ENCODE peak calls at places on chromosomes 1 and 21, in nine cellular contexts. P, D, L, H, F, V, N, B and K are unnamed samples. For H3K27me3, the result is how much of the 10 kb centered on the place peaks cover.

GRCh38 chr21:34933609-34934345 is 115.3 kb downstream of the RUNX1 start:
- DNase-seq in V (no peak), P (no peak), D (no peak), N (no peak), H (no peak), F (no peak), B (no peak), L (no peak), K (no peak)

GRCh38 chr1:13749543-13750307 is 49.7 kb downstream of the PRDM2 start:
- DNase-seq in P (peak), V (no peak), H (peak), D (peak), L (peak), N (peak), F (peak), B (peak), K (no peak)

GRCh38 chr1:151510020-151510405 is 1.2 kb upstream of the CGN start:
- DNase-seq in B (no peak), H (no peak), V (no peak), N (no peak), F (no peak), D (peak), L (no peak), P (no peak), K (no peak)

GRCh38 chr1:50735443-50735842 is 224.6 kb downstream of the FAF1 start:
- DNase-seq in L (no peak), N (peak), B (no peak), V (no peak), H (no peak), P (no peak), F (no peak), D (no peak), K (no peak)

GRCh38 chr1:246608616-246609376 is 42.5 kb downstream of the CNST start:
- DNase-seq in F (no peak), B (peak), H (no peak), P (peak), V (peak), N (peak), L (peak), D (peak), K (no peak)

GRCh38 chr1:119737040-119737682 is 25.4 kb downstream of the PHGDH start:
- DNase-seq in N (no peak), L (peak), F (no peak), P (peak), V (no peak), D (no peak), H (no peak), B (no peak), K (no peak)

GRCh38 chr1:209172286-209172685 is 411.2 kb upstream of the CAMK1G start:
- DNase-seq in D (no peak), L (no peak), V (no peak), H (no peak), F (no peak), P (no peak), B (no peak), N (no peak), K (no peak)

GRCh38 chr21:38830667-38831525 is 25.2 kb downstream of the ETS2 start:
- DNase-seq in H (no peak), V (no peak), P (no peak), D (no peak), B (no peak), L (no peak), F (no peak), N (no peak), K (no peak)

GRCh38 chr1:108107658-108108057 is 92.5 kb downstream of the SLC25A24 start:
- DNase-seq in N (peak), V (no peak), H (no peak), L (no peak), P (no peak), B (no peak), F (no peak), D (no peak), K (no peak)

GRCh38 chr1:70171512-70171911 is 33.9 kb downstream of the LRRC40 start:
- DNase-seq in V (no peak), H (no peak), B (no peak), L (no peak), P (no peak), D (no peak), F (no peak), N (no peak), K (no peak)

GRCh38 chr1:246448373-246448772 is 58.7 kb downstream of the SMYD3 start:
- DNase-seq in B (no peak), L (no peak), D (no peak), P (no peak), V (no peak), F (no peak), H (no peak), N (no peak), K (no peak)

GRCh38 chr1:21232044-21232443 is 55.3 kb upstream of the EIF4G3 start:
- DNase-seq in V (peak), D (no peak), L (peak), B (peak), F (no peak), H (peak), N (peak), P (peak), K (no peak)

GRCh38 chr1:65209005-65209885 is 61.2 kb downstream of the AK4 start:
- DNase-seq in P (no peak), V (peak), D (no peak), F (no peak), L (no peak), N (peak), B (peak), H (no peak), K (no peak)

GRCh38 chr1:111978695-111979094 is 10.8 kb downstream of the KCND3 start:
- DNase-seq in V (no peak), B (no peak), F (no peak), N (no peak), D (no peak), H (no peak), P (no peak), L (no peak), K (no peak)

GRCh38 chr1:226677121-226678020 is 61.7 kb downstream of the ITPKB start:
- DNase-seq in F (peak), N (peak), P (peak), B (peak), H (peak), D (peak), L (peak), V (no peak), K (no peak)

GRCh38 chr1:208007319-208007937 is 96.5 kb upstream of the CD34 start:
- DNase-seq in D (no peak), P (no peak), H (no peak), L (no peak), N (no peak), F (no peak), V (no peak), B (no peak), K (no peak)

GRCh38 chr1:15413563-15414449 is 4.1 kb downstream of the EFHD2 start:
- DNase-seq in N (no peak), V (no peak), L (no peak), P (no peak), D (no peak), H (no peak), F (no peak), B (no peak), K (no peak)

GRCh38 chr1:7121622-7121988 is 336.4 kb downstream of the CAMTA1 start:
- DNase-seq in D (peak), H (no peak), B (no peak), F (no peak), V (no peak), N (no peak), L (peak), P (peak), K (no peak)

GRCh38 chr1:223010552-223011229 is 132.4 kb downstream of the TLR5 start:
- DNase-seq in L (no peak), B (no peak), H (no peak), D (no peak), P (no peak), V (no peak), F (no peak), N (peak), K (no peak)

GRCh38 chr1:169119405-169119804 is 12.9 kb downstream of the ATP1B1 start:
- DNase-seq in N (peak), D (no peak), B (no peak), H (no peak), V (no peak), P (no peak), F (no peak), L (no peak), K (no peak)

GRCh38 chr1:202149566-202149965 is 5.0 kb upstream of the ARL8A start:
- DNase-seq in V (no peak), N (peak), L (no peak), P (no peak), D (no peak), F (no peak), B (no peak), H (no peak), K (no peak)

GRCh38 chr21:21019681-21020080 is 21.5 kb downstream of the NCAM2 start:
- DNase-seq in V (no peak), N (peak), B (no peak), H (no peak), F (no peak), L (no peak), P (no peak), D (no peak), K (no peak)

GRCh38 chr1:24379733-24380315 is 33.8 kb downstream of the STPG1 start:
- DNase-seq in P (no peak), N (peak), V (no peak), H (no peak), B (no peak), F (peak), D (no peak), L (no peak), K (peak)

GRCh38 chr1:78649628-78650027 is at the start of gene IFI44:
- DNase-seq in N (peak), P (peak), H (peak), V (no peak), D (peak), L (peak), F (no peak), B (peak), K (no peak)

GRCh38 chr1:110215621-110216020 is 5.5 kb downstream of the KCNC4 start:
- DNase-seq in L (no peak), V (no peak), D (no peak), H (no peak), B (no peak), P (no peak), N (no peak), F (no peak), K (no peak)

GRCh38 chr1:224067621-224068457 is 46.1 kb upstream of the FBXO28 start:
- DNase-seq in V (no peak), D (no peak), N (peak), F (no peak), P (no peak), L (no peak), H (no peak), B (no peak), K (no peak)

GRCh38 chr1:116189481-116189880 is 78.3 kb downstream of the MAB21L3 start:
- DNase-seq in N (no peak), H (no peak), V (no peak), P (no peak), D (no peak), L (no peak), B (no peak), F (no peak), K (no peak)

GRCh38 chr1:206135248-206135647 is 18.1 kb upstream of the AVPR1B start:
- DNase-seq in H (no peak), P (no peak), L (no peak), B (no peak), D (no peak), V (no peak), N (no peak), F (no peak), K (no peak)

GRCh38 chr1:88560614-88561013 is 123.5 kb upstream of the PKN2 start:
- DNase-seq in P (no peak), L (no peak), D (no peak), F (no peak), V (no peak), H (no peak), B (no peak), N (no peak), K (no peak)

GRCh38 chr1:199129247-199129646 is 490.4 kb downstream of the PTPRC start:
- DNase-seq in V (no peak), L (no peak), H (no peak), N (peak), P (no peak), B (no peak), F (no peak), D (no peak), K (no peak)

GRCh38 chr1:151166506-151166956 is 587 bp downstream of the SCNM1 start:
- DNase-seq in L (no peak), H (no peak), B (no peak), N (peak), D (peak), V (no peak), F (no peak), P (no peak), K (no peak)

GRCh38 chr1:36656271-36656670 is 173.6 kb upstream of the CSF3R start:
- DNase-seq in V (no peak), D (no peak), N (no peak), L (no peak), B (no peak), H (no peak), P (no peak), F (no peak), K (no peak)
- H3K27me3 ChIP-seq in V (under half), D (under half), N (under half), L (under half), B (under half), H (under half), P (half or more), F (under half), K (under half)

GRCh38 chr1:45037456-45037855 is 25.4 kb downstream of the UROD start:
- DNase-seq in F (peak), L (peak), H (no peak), N (peak), B (no peak), P (no peak), D (no peak), V (no peak), K (no peak)
- H3K4me3 ChIP-seq in F (no peak), L (no peak), H (no peak), N (no peak), B (no peak), P (no peak), D (no peak), V (no peak), K (no peak)

DNA sequence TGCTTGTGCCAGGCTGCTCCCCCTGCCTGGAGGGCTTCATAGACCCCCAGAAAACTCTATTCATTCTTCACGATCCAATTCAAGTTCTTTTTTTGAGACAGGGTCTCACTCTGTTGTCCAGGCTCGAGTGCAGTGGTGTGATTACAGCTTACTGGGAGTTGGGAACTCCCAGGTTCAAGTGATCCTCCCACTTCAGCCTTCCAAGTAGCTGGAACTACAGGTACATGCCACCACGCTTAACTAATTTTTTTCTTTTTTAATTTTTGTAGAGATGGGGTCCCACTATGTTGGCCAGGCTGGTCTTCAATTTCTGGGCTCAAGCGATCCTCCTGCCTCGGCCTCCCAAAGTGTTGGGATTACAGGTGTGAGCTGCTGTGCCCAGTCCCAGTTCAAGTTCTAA is 4.3 kb downstream of the STK40 start:
- DNase-seq in V (no peak), N (no peak), B (no peak), D (no peak), P (no peak), F (no peak), H (no peak), L (no peak), K (no peak)
- TF ChIP-seq POLR2A in V (no peak), N (no peak), B (no peak), D (no peak), P (no peak), F (no peak), H (no peak), L (no peak), K (no peak)

GRCh38 chr1:39691383-39692151 is at the start of gene HPCAL4:
- DNase-seq in F (peak), N (peak), L (peak), D (peak), V (peak), B (peak), H (peak), P (peak), K (no peak)

GRCh38 chr1:39690943-39691382 is 270 bp downstream of the HPCAL4 start:
- DNase-seq in D (no peak), V (no peak), N (no peak), L (no peak), H (no peak), P (no peak), F (no peak), B (no peak), K (no peak)

GRCh38 chr1:39689214-39689613 is 2.0 kb downstream of the HPCAL4 start:
- DNase-seq in N (no peak), B (no peak), L (no peak), H (no peak), V (no peak), P (no peak), F (no peak), D (no peak), K (no peak)

GRCh38 chr1:39689635-39690034 is 1.6 kb downstream of the HPCAL4 start:
- DNase-seq in L (no peak), F (no peak), P (no peak), H (no peak), N (no peak), V (no peak), B (no peak), D (no peak), K (no peak)

GRCh38 chr1:39690225-39690624 is 1.0 kb downstream of the HPCAL4 start:
- DNase-seq in D (no peak), H (no peak), V (no peak), P (no peak), L (no peak), N (no peak), B (no peak), F (no peak), K (no peak)
- H3K27me3 ChIP-seq in D (under half), H (under half), V (under half), P (half or more), L (under half), N (half or more), B (under half), F (under half), K (under half)

GRCh38 chr1:54483875-54484437 is 64.1 kb upstream of the ACOT11 start:
- DNase-seq in L (no peak), H (no peak), P (no peak), D (no peak), B (no peak), V (no peak), F (no peak), N (no peak), K (no peak)
- H3K4me3 ChIP-seq in L (no peak), H (no peak), P (no peak), D (no peak), B (no peak), V (no peak), F (no peak), N (no peak), K (no peak)

GRCh38 chr1:23174383-23175110 is 5.9 kb upstream of the LUZP1 start:
- DNase-seq in F (no peak), D (no peak), H (no peak), L (no peak), P (no peak), V (no peak), B (no peak), N (no peak), K (no peak)

GRCh38 chr1:23177031-23177430 is 8.4 kb upstream of the LUZP1 start:
- DNase-seq in P (no peak), L (no peak), N (no peak), H (no peak), F (no peak), V (no peak), B (no peak), D (no peak), K (no peak)

GRCh38 chr1:23178414-23178813 is 9.8 kb upstream of the LUZP1 start:
- DNase-seq in P (no peak), N (no peak), V (no peak), D (no peak), L (no peak), H (no peak), F (no peak), B (no peak), K (no peak)

GRCh38 chr1:23178931-23179330 is 10.3 kb upstream of the LUZP1 start:
- DNase-seq in H (no peak), D (no peak), N (peak), F (no peak), P (no peak), B (no peak), V (no peak), L (no peak), K (no peak)

GRCh38 chr1:23177438-23178380 is 9.1 kb upstream of the LUZP1 start:
- DNase-seq in H (peak), P (peak), D (peak), V (no peak), B (peak), N (peak), F (peak), L (peak), K (no peak)
- TF ChIP-seq POLR2A in H (no peak), P (no peak), D (no peak), V (no peak), B (peak), N (peak), F (no peak), L (peak), K (no peak)

GRCh38 chr1:152981181-152981871 is 2.6 kb upstream of the SPRR1A start:
- DNase-seq in D (no peak), P (no peak), H (no peak), F (peak), B (no peak), L (no peak), V (no peak), N (no peak), K (peak)

GRCh38 chr1:152986578-152986977 is 2.7 kb downstream of the SPRR1A start:
- DNase-seq in P (no peak), F (no peak), B (no peak), V (no peak), D (no peak), L (no peak), N (no peak), H (no peak), K (no peak)

GRCh38 chr1:152982076-152982475 is 1.8 kb upstream of the SPRR1A start:
- DNase-seq in P (no peak), N (no peak), L (no peak), F (no peak), B (no peak), D (no peak), H (no peak), V (no peak), K (no peak)

GRCh38 chr1:152983234-152983633 is 647 bp upstream of the SPRR1A start:
- DNase-seq in L (no peak), N (no peak), H (no peak), B (no peak), D (no peak), V (no peak), F (peak), P (no peak), K (no peak)

DNA sequence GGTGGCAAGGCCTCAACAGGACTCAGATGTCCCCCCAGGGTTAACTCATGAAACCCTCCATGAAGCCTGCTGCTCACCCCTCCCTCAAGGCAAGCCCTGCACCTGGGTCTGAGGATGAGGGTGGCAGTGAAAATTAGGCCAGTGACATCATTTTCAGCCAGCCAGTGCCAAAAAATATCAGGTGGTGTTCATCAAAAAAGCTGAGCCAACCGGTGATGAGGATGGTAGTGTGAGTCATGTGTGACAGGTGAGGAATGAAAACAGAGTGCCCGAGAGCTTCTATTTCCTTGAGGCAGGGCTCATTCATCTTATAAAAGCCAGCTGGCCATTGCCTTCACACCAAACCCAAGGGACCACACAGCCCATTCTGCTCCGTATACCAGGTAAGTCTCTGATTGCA is at the start of gene SPRR1A:
- DNase-seq in P (no peak), V (no peak), F (peak), L (no peak), D (no peak), N (no peak), H (no peak), B (no peak), K (peak)
- H3K27me3 ChIP-seq in P (under half), V (under half), F (under half), L (under half), D (under half), N (under half), H (under half), B (under half), K (under half)

DNA sequence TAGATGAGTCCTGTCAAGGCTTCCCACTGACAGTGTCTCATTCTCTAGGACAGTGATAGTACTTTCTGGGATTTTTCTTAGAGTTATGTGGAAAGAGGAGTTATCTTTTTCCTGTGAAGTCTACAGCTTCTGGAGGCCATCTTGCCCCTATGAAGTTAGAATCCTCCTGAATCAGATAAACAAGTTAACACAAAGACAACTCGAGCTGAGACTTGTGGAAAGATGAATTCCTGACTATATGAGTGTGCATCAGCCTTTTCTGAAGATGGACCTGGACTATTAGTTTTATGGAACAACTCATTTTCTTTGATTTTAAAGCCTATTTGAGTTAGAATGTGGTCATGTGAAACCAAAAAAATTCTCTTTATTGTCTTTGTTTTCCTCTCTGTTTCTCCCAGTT is 290.9 kb downstream of the LRRIQ3 start:
- DNase-seq in D (no peak), V (no peak), B (no peak), P (no peak), H (no peak), N (no peak), F (no peak), L (no peak), K (no peak)
- H3K4me3 ChIP-seq in D (no peak), V (no peak), B (no peak), P (no peak), H (no peak), N (no peak), F (no peak), L (no peak), K (no peak)